ENCODE peak calls at places on chromosomes 7 and 10, in seven cellular contexts. T, P, U, X, S, F and R are unnamed samples.
A peak's percentile ranks its signal among the peaks of the same experiment; 100 is the strongest.

GRCh38 chr7:66333443-66333842 is 128.3 kb downstream of the TPST1 start:
- DNase-seq in X (no peak), P (no peak), F (no peak), S (no peak), U (no peak), T (no peak), R (no peak)

GRCh38 chr10:87740232-87740631 is 77.8 kb downstream of the ATAD1 start:
- DNase-seq in X (no peak), P (no peak), T (peak; percentile 44), S (no peak), F (no peak), U (no peak), R (no peak)

GRCh38 chr10:102775973-102776669 is 32.4 kb downstream of the WBP1L start:
- DNase-seq in S (peak; percentile 47), X (peak; percentile 76), F (no peak), P (peak; percentile 53), U (no peak), T (peak; percentile 36), R (peak; percentile 59)

GRCh38 chr10:8617792-8618191 is 563.3 kb downstream of the GATA3 start:
- DNase-seq in S (no peak), F (no peak), T (no peak), P (no peak), X (no peak), U (no peak), R (no peak)

GRCh38 chr10:76444034-76444800 is 1012.8 kb downstream of the LRMDA start:
- DNase-seq in F (no peak), X (no peak), U (no peak), P (no peak), T (no peak), S (no peak), R (peak; percentile 19)

GRCh38 chr10:44978570-44979280 is at the start of gene DEPP1:
- DNase-seq in U (no peak), F (peak; percentile 91), S (peak; percentile 93), P (peak; percentile 93), T (peak; percentile 95), X (peak; percentile 97), R (peak; percentile 94)

GRCh38 chr7:100779359-100779758 is 46.0 kb downstream of the ZAN start:
- DNase-seq in X (no peak), S (no peak), T (no peak), P (no peak), U (no peak), F (no peak), R (no peak)

GRCh38 chr10:12193193-12193592 is 2.5 kb downstream of the NUDT5 start:
- DNase-seq in P (no peak), F (no peak), X (no peak), S (no peak), T (no peak), U (no peak), R (no peak)

GRCh38 chr7:155229548-155230168 is 68.0 kb upstream of the INSIG1 start:
- DNase-seq in F (no peak), U (no peak), P (no peak), T (no peak), S (no peak), X (no peak), R (no peak)

GRCh38 chr7:129144095-129144833 is at the start of gene TSPAN33:
- DNase-seq in T (peak; percentile 66), F (peak; percentile 25), X (peak; percentile 83), S (peak; percentile 96), U (no peak), P (peak; percentile 96), R (peak; percentile 80)

GRCh38 chr7:106050002-106050742 is 61.9 kb downstream of the SYPL1 start:
- DNase-seq in P (no peak), S (no peak), X (no peak), T (peak; percentile 79), F (no peak), U (no peak), R (no peak)

GRCh38 chr7:131302876-131303707 is 24.6 kb upstream of the MKLN1 start:
- DNase-seq in X (peak; percentile 57), U (no peak), T (peak; percentile 16), P (no peak), F (no peak), S (peak; percentile 69), R (peak; percentile 43)

GRCh38 chr10:115981056-115981455 is 291.9 kb downstream of the GFRA1 start:
- DNase-seq in P (no peak), U (no peak), F (no peak), T (no peak), X (no peak), S (no peak), R (no peak)

GRCh38 chr10:105291571-105291970 is 650.5 kb downstream of the SORCS3 start:
- DNase-seq in F (no peak), X (no peak), T (no peak), U (no peak), P (no peak), S (no peak), R (no peak)

GRCh38 chr10:33524966-33525365 is 190.5 kb upstream of the NRP1 start:
- DNase-seq in P (peak; percentile 29), F (no peak), S (no peak), U (no peak), T (no peak), X (no peak), R (no peak)

GRCh38 chr7:106841896-106842390 is 23.1 kb upstream of the PIK3CG start:
- DNase-seq in T (no peak), S (no peak), P (no peak), X (no peak), F (no peak), U (no peak), R (no peak)

DNA sequence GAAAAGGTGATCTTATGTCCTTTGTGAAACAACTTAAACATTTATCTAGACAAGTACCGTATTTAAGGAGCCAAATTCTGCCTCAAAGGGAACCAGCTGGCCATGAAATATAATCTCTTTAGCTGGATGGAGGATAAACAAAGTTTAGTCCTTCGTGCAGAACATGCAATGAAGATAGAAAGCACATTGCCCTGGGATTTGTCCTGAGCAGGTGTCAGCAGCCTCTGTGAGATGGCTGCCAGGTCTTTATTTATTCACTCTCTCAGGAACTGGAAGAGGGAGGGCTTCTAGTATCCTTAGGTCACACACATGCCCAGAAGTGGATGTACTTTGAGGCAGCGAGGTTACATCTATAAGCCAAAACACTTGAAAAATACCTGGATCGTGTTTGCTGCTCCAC is 57.4 kb upstream of the CASD1 start:
- DNase-seq in F (no peak), P (no peak), T (no peak), S (no peak), U (no peak), X (no peak), R (no peak)
- TF ChIP-seq POLR2AphosphoS5 in F (no peak), P (no peak), T (no peak), S (no peak), U (no peak), X (no peak), R (no peak)

DNA sequence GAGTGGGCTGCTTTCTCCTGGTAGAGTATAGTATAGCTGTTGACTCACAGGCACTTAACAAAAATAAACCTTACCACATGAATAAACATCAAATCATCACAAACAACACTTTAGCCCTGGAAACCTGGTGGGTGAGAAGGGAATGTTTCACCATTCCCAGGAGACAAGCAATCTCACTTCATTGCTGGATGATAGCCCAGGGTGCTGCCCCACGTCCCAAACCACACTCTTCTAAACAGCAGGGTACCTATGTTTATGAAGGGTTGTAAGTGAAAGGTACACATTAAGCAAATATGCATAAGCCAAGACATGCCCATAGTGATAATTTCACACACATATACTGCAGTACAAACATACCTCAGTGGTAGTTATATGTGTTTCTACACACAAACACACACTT is 276.2 kb downstream of the FGFR2 start:
- DNase-seq in T (no peak), S (no peak), P (no peak), X (no peak), F (no peak), U (no peak), R (no peak)
- H3K4me1 ChIP-seq in T (no peaks in the 10 kb centered on the region), S (no peaks in the 10 kb centered on the region), P (no peaks in the 10 kb centered on the region), X (no peaks in the 10 kb centered on the region), F (peaks cover 20% of the 10 kb centered on the region), U (no peaks in the 10 kb centered on the region), R (no peaks in the 10 kb centered on the region)

GRCh38 chr10:122161795-122162194 is 109.3 kb upstream of the BTBD16 start:
- DNase-seq in P (no peak), X (no peak), F (no peak), T (no peak), U (no peak), S (no peak), R (no peak)

GRCh38 chr10:122158362-122158761 is 112.7 kb upstream of the BTBD16 start:
- DNase-seq in P (no peak), U (no peak), F (no peak), X (no peak), S (no peak), T (no peak), R (no peak)

GRCh38 chr10:122157451-122157850 is 113.6 kb upstream of the BTBD16 start:
- DNase-seq in X (no peak), S (no peak), T (no peak), P (no peak), F (no peak), U (no peak), R (no peak)

GRCh38 chr10:122162566-122163181 is 108.4 kb upstream of the BTBD16 start:
- DNase-seq in P (peak; percentile 63), S (peak; percentile 74), F (no peak), U (no peak), X (no peak), T (peak; percentile 18), R (peak; percentile 29)

GRCh38 chr10:122159159-122159970 is 111.7 kb upstream of the BTBD16 start:
- DNase-seq in U (no peak), S (peak; percentile 44), F (no peak), T (no peak), X (no peak), P (no peak), R (no peak)
- TF ChIP-seq POLR2AphosphoS5 in U (no peak), S (no peak), F (no peak), T (no peak), X (no peak), P (no peak), R (no peak)

DNA sequence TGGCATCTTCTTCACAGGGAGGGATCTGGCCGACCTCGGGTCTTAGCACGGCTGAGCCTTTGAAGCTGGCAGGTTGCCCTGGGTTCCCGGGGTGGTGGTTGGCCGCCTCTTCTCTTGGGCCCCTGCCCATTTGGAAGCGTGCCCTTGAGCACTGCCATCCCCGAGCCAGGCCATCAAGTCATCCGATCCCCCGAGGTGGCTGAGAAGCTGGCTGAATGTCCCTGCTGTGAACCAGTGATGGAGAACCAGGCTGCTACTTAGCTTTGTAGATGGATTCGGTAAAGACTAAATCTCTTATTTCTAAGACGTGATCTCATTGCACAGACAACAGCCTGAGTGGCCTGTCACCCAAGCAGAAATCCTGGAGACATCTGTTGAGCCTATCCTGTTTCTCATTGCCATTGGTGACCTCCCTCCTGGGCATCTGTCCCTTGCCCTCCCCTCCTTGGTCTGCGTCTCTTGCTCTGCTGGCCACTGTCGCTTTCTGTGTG is 74.3 kb downstream of the GRK5 start:
- DNase-seq in T (no peak), F (no peak), X (peak; percentile 48), S (no peak), P (no peak), U (no peak), R (peak; percentile 50)
- H3K4me1 ChIP-seq in T (peaks cover 18% of the 10 kb centered on the region), F (peaks cover 43% of the 10 kb centered on the region), X (peaks cover 6% of the 10 kb centered on the region), S (no peaks in the 10 kb centered on the region), P (peaks cover 66% of the 10 kb centered on the region), U (peaks cover 63% of the 10 kb centered on the region), R (peaks cover 31% of the 10 kb centered on the region)

DNA sequence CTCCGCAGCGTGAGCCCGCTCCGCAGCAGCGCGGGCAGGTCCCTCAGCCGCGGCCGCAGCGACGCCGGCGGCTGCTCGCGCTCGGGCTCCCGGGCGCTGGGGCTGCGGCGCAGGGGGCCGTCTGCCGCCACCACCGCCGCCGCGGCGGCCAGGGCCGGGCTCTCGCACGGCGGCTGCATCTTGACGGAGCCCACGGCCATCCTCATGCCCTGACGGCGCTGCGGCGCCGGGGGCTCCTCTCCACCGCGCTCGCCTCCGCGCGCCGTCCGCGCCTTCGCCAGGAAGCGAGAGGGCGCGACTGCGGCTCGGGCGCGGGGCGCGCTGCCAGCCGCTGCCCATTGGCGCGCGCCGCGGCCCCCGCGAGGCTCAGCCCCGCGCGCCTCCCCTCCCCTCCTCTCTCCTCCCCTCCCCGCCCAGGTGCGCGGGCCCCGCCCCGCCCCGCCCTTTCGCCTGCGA is at the start of gene RAPGEF5:
- DNase-seq in T (no peak), P (peak; percentile 90), U (no peak), F (no peak), S (peak; percentile 68), X (peak; percentile 18), R (peak; percentile 75)
- TF ChIP-seq POLR2AphosphoS5 in T (peak; percentile 43), P (no peak), U (no peak), F (no peak), S (peak; percentile 25), X (no peak), R (peak; percentile 54)